ENCODE peak calls at places on chromosomes 16 and 17, in nine cellular contexts. Z is neuronal stem cell, O is neural crest cell, Q is foreskin fibroblast, M is GF-D8, A is heart right ventricle, G is small intestine, C is GM12892, E is activated T-helper 1 cell treated with Interleukin-2 at 50 U/mL for 16 hours. P is an unnamed sample.

GRCh38 chr17:78589885-78590284 is 12.7 kb upstream of the DNAH17 start:
- DNase-seq in Z (no peak), O (no peak), Q (no peak), M (no peak), A (no peak), G (no peak), C (no peak), E (no peak), P (no peak)

GRCh38 chr17:30336369-30337171 is 2.7 kb upstream of the TMIGD1 start:
- DNase-seq in Z (peak; percentile 29), O (peak; percentile 37), Q (peak; percentile 63), M (peak; percentile 25), A (peak; percentile 9), G (peak; percentile 87), C (no peak), E (peak; percentile 24), P (peak; percentile 56)

GRCh38 chr16:79163666-79164377 is 436.7 kb downstream of the MAF start:
- DNase-seq in Z (no peak), O (no peak), Q (no peak), M (no peak), A (no peak), G (peak; percentile 77), C (no peak), E (no peak), P (no peak)

GRCh38 chr17:1647802-1648581 is 1.7 kb downstream of the RILP start:
- DNase-seq in Z (no peak), O (no peak), Q (peak; percentile 60), M (peak; percentile 4), A (peak; percentile 53), G (peak; percentile 49), C (no peak), E (no peak), P (no peak)

GRCh38 chr16:75175074-75175473 is 26.8 kb downstream of the ZFP1 start:
- DNase-seq in Z (no peak), O (no peak), Q (no peak), M (no peak), A (no peak), G (no peak), C (no peak), E (no peak), P (no peak)

GRCh38 chr17:45812102-45812501 is 28.0 kb downstream of the CRHR1 start:
- DNase-seq in Z (peak; percentile 15), O (no peak), Q (peak; percentile 18), M (no peak), A (no peak), G (peak; percentile 46), C (no peak), E (no peak), P (no peak)

GRCh38 chr17:28372203-28372944 is 880 bp downstream of the SARM1 start:
- DNase-seq in Z (no peak), O (peak; percentile 23), Q (peak; percentile 71), M (no peak), A (no peak), G (no peak), C (peak; percentile 54), E (no peak), P (no peak)

GRCh38 chr17:81020767-81021497 is 14.0 kb upstream of the BAIAP2 start:
- DNase-seq in Z (no peak), O (no peak), Q (peak; percentile 47), M (no peak), A (peak; percentile 63), G (peak; percentile 43), C (peak; percentile 17), E (no peak), P (no peak)

GRCh38 chr16:14629612-14629918 is 495 bp downstream of the PARN start:
- DNase-seq in Z (no peak), O (no peak), Q (peak; percentile 16), M (no peak), A (no peak), G (peak; percentile 27), C (no peak), E (no peak), P (no peak)

GRCh38 chr17:752620-753219 is 656 bp upstream of the GEMIN4 start:
- DNase-seq in Z (no peak), O (no peak), Q (peak; percentile 74), M (no peak), A (peak; percentile 76), G (peak; percentile 37), C (peak; percentile 31), E (no peak), P (peak; percentile 18)

GRCh38 chr17:17171991-17172939 is 33.9 kb downstream of the PLD6 start:
- DNase-seq in Z (no peak), O (no peak), Q (no peak), M (no peak), A (peak; percentile 73), G (no peak), C (no peak), E (no peak), P (no peak)

GRCh38 chr17:71251276-71251675 is 869.5 kb upstream of the SOX9 start:
- DNase-seq in Z (no peak), O (no peak), Q (no peak), M (no peak), A (no peak), G (no peak), C (no peak), E (no peak), P (peak; percentile 1)

GRCh38 chr16:78936060-78936459 is 664.5 kb downstream of the MAF start:
- DNase-seq in Z (no peak), O (no peak), Q (no peak), M (no peak), A (no peak), G (no peak), C (no peak), E (no peak), P (no peak)

GRCh38 chr17:13885550-13885949 is 183.8 kb upstream of the COX10 start:
- DNase-seq in Z (no peak), O (no peak), Q (no peak), M (no peak), A (no peak), G (no peak), C (no peak), E (no peak), P (no peak)

GRCh38 chr16:22284637-22285515 is 12.3 kb upstream of the POLR3E start:
- DNase-seq in Z (no peak), O (no peak), Q (peak; percentile 49), M (no peak), A (no peak), G (no peak), C (no peak), E (no peak), P (peak; percentile 14)

GRCh38 chr17:5557485-5557884 is 26.8 kb downstream of the NLRP1 start:
- DNase-seq in Z (no peak), O (no peak), Q (peak; percentile 81), M (no peak), A (no peak), G (no peak), C (no peak), E (no peak), P (peak; percentile 16)

P was measured in brain microvascular endothelial cell.